ENCODE peak calls at places on chromosomes 16 and 17, in six cellular contexts. T, Y, N, F, W and C are unnamed samples.

GRCh38 chr17:1947743-1948516 is 77.2 kb downstream of the RTN4RL1 start:
- DNase-seq in W (no peak), F (no peak), T (no peak), N (no peak), Y (no peak), C (no peak)

GRCh38 chr16:86895609-86896008 is 317.3 kb downstream of the FOXL1 start:
- DNase-seq in W (no peak), F (no peak), T (no peak), Y (no peak), N (no peak), C (peak; percentile 23)

GRCh38 chr16:67269766-67270165 is 9.6 kb upstream of the PLEKHG4 start:
- DNase-seq in W (no peak), T (no peak), F (no peak), Y (no peak), N (no peak), C (no peak)

GRCh38 chr17:5425826-5426225 is 5.8 kb downstream of the RPAIN start:
- DNase-seq in Y (no peak), W (no peak), T (no peak), F (no peak), N (no peak), C (no peak)

GRCh38 chr17:76234354-76234679 is 6.0 kb downstream of the RNF157 start:
- DNase-seq in F (no peak), N (no peak), Y (no peak), W (no peak), T (no peak), C (no peak)

GRCh38 chr16:31082368-31083045 is 6.2 kb downstream of the PRSS53 start:
- DNase-seq in W (no peak), Y (no peak), N (no peak), T (no peak), F (no peak), C (no peak)

GRCh38 chr16:68972008-68972407 is 128.7 kb downstream of the TANGO6 start:
- DNase-seq in Y (no peak), N (no peak), W (no peak), F (no peak), T (no peak), C (no peak)

GRCh38 chr16:9802160-9802559 is 380.1 kb downstream of the GRIN2A start:
- DNase-seq in T (no peak), W (no peak), F (no peak), N (no peak), Y (no peak), C (no peak)

GRCh38 chr17:36755586-36755985 is 154.2 kb downstream of the MRM1 start:
- DNase-seq in T (peak; percentile 11), Y (peak; percentile 86), N (no peak), F (peak; percentile 13), W (no peak), C (no peak)

GRCh38 chr17:71361691-71362450 is 758.9 kb upstream of the SOX9 start:
- DNase-seq in T (no peak), Y (no peak), F (no peak), N (no peak), W (no peak), C (no peak)